ENCODE peak calls at places on chromosomes 13 and 19, in seven cellular contexts. B is H1, E is K562, P is GM12878, V is HCT116, S is SK-N-SH, M is HepG2. W is an unnamed sample.

GRCh38 chr19:56973713-56974553 is 133.4 kb upstream of the PEG3 start:
- DNase-seq in E (no peak), V (no peak), S (peak; percentile 66), B (no peak), M (peak; percentile 94), P (no peak), W (no peak)

GRCh38 chr19:14413765-14414171 is 5.4 kb downstream of the DDX39A start:
- DNase-seq in B (no peak), P (no peak), M (no peak), E (peak; percentile 11), V (no peak), S (peak; percentile 73), W (no peak)

GRCh38 chr19:43664008-43664407 is 6.0 kb downstream of the PLAUR start:
- DNase-seq in S (no peak), M (no peak), B (no peak), E (no peak), V (no peak), P (peak; percentile 35), W (no peak)

GRCh38 chr19:7818806-7819205 is 11.2 kb upstream of the EVI5L start:
- DNase-seq in P (no peak), M (no peak), E (no peak), B (no peak), V (no peak), S (no peak), W (no peak)

GRCh38 chr13:29721766-29722165 is 126.3 kb upstream of the SLC7A1 start:
- DNase-seq in V (no peak), P (no peak), B (no peak), E (no peak), S (no peak), M (no peak), W (no peak)

GRCh38 chr19:17931532-17932191 is 1.2 kb upstream of the CCDC124 start:
- DNase-seq in E (peak; percentile 54), S (no peak), P (no peak), M (no peak), V (no peak), B (peak; percentile 80), W (no peak)

GRCh38 chr19:13823256-13823655 is 28.0 kb downstream of the ZSWIM4 start:
- DNase-seq in V (no peak), B (no peak), S (no peak), E (no peak), M (no peak), P (no peak), W (no peak)

GRCh38 chr13:113053801-113054604 is 51.6 kb upstream of the F7 start:
- DNase-seq in P (no peak), S (no peak), E (no peak), B (no peak), V (no peak), M (no peak), W (no peak)

GRCh38 chr13:76944457-76944856 is 3.9 kb upstream of the ACOD1 start:
- DNase-seq in M (no peak), P (no peak), E (no peak), B (no peak), S (no peak), V (no peak), W (no peak)

GRCh38 chr19:14142262-14143190 is 6.1 kb upstream of the ASF1B start:
- DNase-seq in E (no peak), M (no peak), V (no peak), P (no peak), B (no peak), S (no peak), W (no peak)

GRCh38 chr13:87535911-87536310 is 135.3 kb upstream of the SLITRK5 start:
- DNase-seq in B (no peak), S (no peak), E (no peak), P (no peak), M (no peak), V (no peak), W (no peak)

GRCh38 chr19:29831041-29831548 is 19.3 kb downstream of the CCNE1 start:
- DNase-seq in S (no peak), P (no peak), V (peak; percentile 76), M (no peak), E (no peak), B (no peak), W (no peak)

GRCh38 chr19:4624733-4625362 is 14.5 kb upstream of the TNFAIP8L1 start:
- DNase-seq in B (no peak), S (no peak), M (peak; percentile 66), V (peak; percentile 65), E (peak; percentile 43), P (no peak), W (no peak)

GRCh38 chr19:18489627-18490184 is 32.2 kb downstream of the ELL start:
- DNase-seq in M (no peak), E (no peak), S (no peak), P (no peak), B (no peak), V (no peak), W (no peak)

GRCh38 chr19:57263244-57263643 is 17.0 kb upstream of the ZNF460 start:
- DNase-seq in E (no peak), M (no peak), B (no peak), S (no peak), P (no peak), V (no peak), W (no peak)

GRCh38 chr19:27660428-27660827 is 1552.5 kb downstream of the UQCRFS1 start:
- DNase-seq in P (no peak), M (no peak), E (no peak), B (no peak), S (no peak), V (no peak), W (no peak)

GRCh38 chr13:112242777-112243176 is 133.4 kb upstream of the SPACA7 start:
- DNase-seq in P (no peak), M (no peak), E (no peak), S (no peak), B (no peak), V (no peak), W (no peak)

GRCh38 chr19:1354496-1355257 is 29.0 kb upstream of the NDUFS7 start:
- DNase-seq in V (peak; percentile 60), E (peak; percentile 99), M (peak; percentile 82), S (peak; percentile 99), B (peak; percentile 82), P (no peak), W (peak; percentile 89)

GRCh38 chr13:111658150-111659100 is 338.0 kb downstream of the TEX29 start:
- DNase-seq in M (no peak), S (no peak), E (no peak), V (no peak), B (no peak), P (no peak), W (no peak)

GRCh38 chr13:100674363-100674847 is at the start of gene TMTC4:
- DNase-seq in S (peak; percentile 87), P (no peak), E (peak; percentile 45), B (no peak), M (peak; percentile 7), V (no peak), W (no peak)

GRCh38 chr13:80547885-80548284 is 207.0 kb upstream of the SPRY2 start:
- DNase-seq in E (no peak), V (no peak), M (no peak), B (no peak), S (no peak), P (no peak), W (no peak)

GRCh38 chr13:72638059-72638815 is 89.2 kb downstream of the MZT1 start:
- DNase-seq in M (no peak), S (no peak), E (no peak), B (peak; percentile 71), V (no peak), P (no peak), W (no peak)

GRCh38 chr13:24133396-24133795 is 27.1 kb upstream of the SPATA13 start:
- DNase-seq in M (no peak), B (no peak), P (no peak), E (no peak), S (no peak), V (no peak), W (no peak)

GRCh38 chr19:33285441-33285927 is 16.9 kb downstream of the CEBPA start:
- DNase-seq in S (no peak), B (no peak), M (peak; percentile 58), P (no peak), V (no peak), E (no peak), W (no peak)

GRCh38 chr19:33287438-33287837 is 14.9 kb downstream of the CEBPA start:
- DNase-seq in S (no peak), B (no peak), M (no peak), E (no peak), V (no peak), P (no peak), W (no peak)

GRCh38 chr19:33288666-33289065 is 13.7 kb downstream of the CEBPA start:
- DNase-seq in P (no peak), M (no peak), E (no peak), B (no peak), S (no peak), V (no peak), W (no peak)

GRCh38 chr19:33284756-33285155 is 17.6 kb downstream of the CEBPA start:
- DNase-seq in P (no peak), E (no peak), M (no peak), V (no peak), B (no peak), S (no peak), W (no peak)

GRCh38 chr19:33286899-33287298 is 15.4 kb downstream of the CEBPA start:
- DNase-seq in P (no peak), M (no peak), B (no peak), V (no peak), E (no peak), S (no peak), W (no peak)
- TF ChIP-seq JUND in P (no peak), M (no peak), B (no peak), V (no peak), E (no peak), S (no peak), W (no peak)

GRCh38 chr13:46602531-46602930 is 49.6 kb downstream of the LRCH1 start:
- DNase-seq in B (no peak), S (no peak), V (no peak), E (no peak), P (no peak), M (no peak), W (no peak)
- TF ChIP-seq JUND in B (no peak), S (no peak), V (no peak), E (no peak), P (no peak), M (no peak), W (no peak)

GRCh38 chr19:35107541-35107939 is 8.1 kb upstream of the FXYD3 start:
- DNase-seq in B (no peak), M (peak; percentile 90), P (no peak), S (no peak), V (peak; percentile 78), E (peak; percentile 67), W (no peak)
- TF ChIP-seq JUND in B (no peak), M (no peak), P (no peak), S (no peak), V (no peak), E (peak; percentile 41), W (no peak)

GRCh38 chr13:105403065-105403464 is 1132.4 kb downstream of the EFNB2 start:
- DNase-seq in S (no peak), E (no peak), V (no peak), P (no peak), M (no peak), B (no peak), W (no peak)
- TF ChIP-seq JUND in S (no peak), E (no peak), V (no peak), P (no peak), M (no peak), B (no peak), W (no peak)

GRCh38 chr13:84940167-84940566 is 859.1 kb downstream of the SLITRK6 start:
- DNase-seq in E (no peak), V (no peak), M (no peak), B (no peak), S (no peak), P (no peak), W (no peak)
- TF ChIP-seq JUND in E (no peak), V (no peak), M (no peak), B (no peak), S (no peak), P (no peak), W (no peak)